ENCODE peak calls at places on chromosomes 13 and 19, in seven cellular contexts. U, R, X, E, D, N and V are unnamed samples.

GRCh38 chr13:48950507-48950886 is 25.2 kb upstream of the FNDC3A start:
- DNase-seq in U (no peak), R (no peak), X (no peak), E (peak; percentile 58), D (no peak), N (no peak), V (no peak)

GRCh38 chr19:38488811-38489481 is 55.5 kb downstream of the RYR1 start:
- DNase-seq in U (no peak), R (no peak), X (no peak), E (no peak), D (no peak), N (no peak), V (no peak)

GRCh38 chr19:719081-719512 is 10.4 kb downstream of the PALM start:
- DNase-seq in U (peak; percentile 87), R (no peak), X (no peak), E (no peak), D (no peak), N (peak; percentile 88), V (no peak)

GRCh38 chr13:110137677-110138008 is 169.3 kb downstream of the COL4A1 start:
- DNase-seq in U (peak; percentile 67), R (no peak), X (no peak), E (no peak), D (no peak), N (no peak), V (peak; percentile 62)

GRCh38 chr13:98386632-98387031 is 190.3 kb downstream of the STK24 start:
- DNase-seq in U (no peak), R (no peak), X (no peak), E (no peak), D (no peak), N (no peak), V (no peak)

GRCh38 chr13:25286308-25286968 is 850 bp downstream of the MTMR6 start:
- DNase-seq in U (no peak), R (no peak), X (peak; percentile 55), E (peak; percentile 44), D (no peak), N (no peak), V (peak; percentile 51)

GRCh38 chr19:42554046-42554575 is 25.8 kb upstream of the CEACAM1 start:
- DNase-seq in U (peak; percentile 43), R (no peak), X (no peak), E (no peak), D (no peak), N (no peak), V (no peak)

GRCh38 chr19:47093841-47094240 is 19.7 kb downstream of the ZC3H4 start:
- DNase-seq in U (no peak), R (no peak), X (no peak), E (no peak), D (no peak), N (peak; percentile 67), V (no peak)

DNA sequence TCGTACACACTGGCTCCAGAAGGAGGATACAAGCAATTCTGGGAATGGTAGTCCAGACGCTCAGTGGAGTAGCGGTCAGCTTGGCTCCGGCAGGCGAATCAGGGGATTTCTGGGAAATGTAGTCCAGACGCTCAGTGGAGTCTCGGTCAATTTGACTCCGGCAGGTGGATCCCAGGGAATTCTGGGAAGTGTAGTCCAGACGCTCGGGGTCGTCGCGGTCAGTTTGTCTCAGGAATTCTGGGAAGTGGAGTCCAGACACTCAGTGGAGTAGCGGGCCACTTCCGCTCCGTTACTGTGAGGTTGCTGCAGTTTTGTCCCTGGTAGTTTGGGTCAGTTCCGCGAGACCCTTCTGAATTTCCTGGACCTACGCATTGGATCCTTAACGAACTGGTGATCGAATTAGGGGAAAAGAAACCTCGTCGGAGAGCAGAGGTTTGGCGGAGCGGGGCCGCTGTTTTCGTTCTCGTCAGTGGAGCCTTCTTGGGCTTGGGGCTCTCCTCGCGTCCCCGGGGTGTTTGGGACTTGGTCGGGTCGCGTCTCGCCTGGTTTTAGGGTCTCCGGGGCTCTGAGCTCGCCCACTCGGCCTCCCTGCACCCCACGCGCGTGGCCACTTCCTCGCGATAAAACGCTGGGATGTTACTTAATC is at the start of gene ZNF225:
- DNase-seq in U (peak; percentile 98), R (peak; percentile 89), X (peak; percentile 98), E (peak; percentile 98), D (peak; percentile 94), N (peak; percentile 95), V (peak; percentile 88)
- H3K27ac ChIP-seq in U (peak within 1 kb of the TSS; percentile 70), R (peak within 1 kb of the TSS; percentile 74), X (peak within 1 kb of the TSS; percentile 48), E (no peak within 1 kb of the TSS), D (peak within 1 kb of the TSS; percentile 79), N (peak within 1 kb of the TSS; percentile 88), V (peak within 1 kb of the TSS; percentile 75)

GRCh38 chr19:32202244-32202643 is 143.2 kb upstream of the ZNF507 start:
- DNase-seq in U (no peak), R (no peak), X (no peak), E (no peak), D (peak; percentile 44), N (no peak), V (no peak)
- H3K27ac ChIP-seq in U (no peak overlapping the region), R (no peak overlapping the region), X (no peak overlapping the region), E (no peak overlapping the region), D (no peak overlapping the region), N (no peak overlapping the region), V (no peak overlapping the region)

DNA sequence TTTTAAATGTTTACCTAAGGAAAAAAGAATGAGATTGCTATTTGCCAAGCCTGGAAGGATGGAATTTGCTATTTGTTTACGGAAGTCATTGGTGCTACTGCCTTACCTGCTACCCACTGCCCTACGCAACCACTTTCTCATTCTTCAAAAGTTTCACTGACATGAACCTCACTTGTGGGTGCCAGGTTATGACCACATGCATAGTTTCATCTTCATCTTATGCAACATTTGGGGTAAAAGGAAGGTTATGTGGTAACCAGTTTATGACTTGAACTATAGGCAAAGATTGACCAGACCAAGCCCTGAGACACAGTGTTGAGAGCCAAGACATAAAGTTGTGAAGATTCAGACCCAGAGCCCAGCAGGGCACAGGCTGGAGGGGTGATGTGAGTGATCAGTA is 142.5 kb downstream of the LACC1 start:
- DNase-seq in U (no peak), R (no peak), X (no peak), E (no peak), D (no peak), N (no peak), V (no peak)
- H3K27ac ChIP-seq in U (no peak overlapping the region), R (no peak overlapping the region), X (no peak overlapping the region), E (no peak overlapping the region), D (no peak overlapping the region), N (no peak overlapping the region), V (no peak overlapping the region)

DNA sequence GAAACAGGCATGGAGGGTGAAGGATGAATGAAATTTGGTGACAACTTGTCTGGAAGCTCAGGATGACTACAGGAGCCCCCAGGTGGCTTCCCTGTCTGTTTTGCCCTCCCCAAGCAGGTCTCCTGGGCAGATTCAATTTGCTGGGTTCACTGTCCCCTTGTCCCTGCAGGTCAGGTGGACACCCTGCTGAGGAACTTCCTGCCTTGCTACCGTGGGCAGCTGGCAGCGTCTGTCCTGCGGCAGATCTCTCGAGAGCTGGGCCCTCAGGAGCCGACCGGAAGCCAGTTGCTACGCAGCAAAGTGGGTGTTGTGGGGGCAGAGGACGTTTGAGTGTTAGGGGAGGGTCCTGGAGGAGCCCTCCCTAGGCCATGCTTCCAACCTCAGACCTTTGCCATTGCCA is 19.1 kb downstream of the PGLS start:
- DNase-seq in U (no peak), R (no peak), X (peak; percentile 86), E (no peak), D (no peak), N (no peak), V (no peak)
- H3K27ac ChIP-seq in U (no peak overlapping the region), R (no peak overlapping the region), X (no peak overlapping the region), E (no peak overlapping the region), D (no peak overlapping the region), N (no peak overlapping the region), V (no peak overlapping the region)

GRCh38 chr13:102598061-102598460 is 1.3 kb downstream of the TPP2 start:
- DNase-seq in U (no peak), R (no peak), X (no peak), E (peak; percentile 25), D (no peak), N (no peak), V (no peak)
- H3K27ac ChIP-seq in U (no peak overlapping the region), R (no peak overlapping the region), X (no peak overlapping the region), E (peak overlapping the region; percentile 94), D (peak overlapping the region; percentile 99), N (peak overlapping the region; percentile 99), V (peak overlapping the region; percentile 98)

GRCh38 chr19:48468806-48469055 is 438 bp upstream of the CYTH2 start:
- DNase-seq in U (no peak), R (no peak), X (no peak), E (no peak), D (no peak), N (no peak), V (no peak)
- H3K27ac ChIP-seq in U (peak overlapping the region; percentile 51), R (peak overlapping the region; percentile 32), X (peak overlapping the region; percentile 86), E (peak overlapping the region; percentile 83), D (peak overlapping the region; percentile 76), N (no peak overlapping the region), V (peak overlapping the region; percentile 96)